ENCODE peak calls at places on chromosomes 5 and 9, in six cellular contexts. W is NCI-H460; K is epithelial cell of esophagus; N is CD8-positive, alpha-beta T cell; G is GM13976; X is iPS DF 19.7. F is an unnamed sample.

GRCh38 chr9:126000731-126001580 is 253.8 kb downstream of the PBX3 start:
- DNase-seq in W (no peak), K (no peak), N (no peak), G (no peak), X (no peak), F (no peak)

GRCh38 chr5:161544350-161544765 is 2.2 kb downstream of the GABRB2 start:
- DNase-seq in W (peak; percentile 36), K (peak; percentile 47), N (no peak), G (peak; percentile 54), X (peak; percentile 42), F (peak; percentile 48)

GRCh38 chr5:171806976-171807823 is 21.6 kb downstream of the SMIM23 start:
- DNase-seq in W (no peak), K (peak; percentile 66), N (no peak), G (no peak), X (no peak), F (no peak)

GRCh38 chr9:133560311-133560710 is 25.8 kb downstream of the ADAMTSL2 start:
- DNase-seq in W (no peak), K (no peak), N (no peak), G (no peak), X (no peak), F (no peak)

GRCh38 chr9:93132287-93132927 is 1.6 kb downstream of the NINJ1 start:
- DNase-seq in W (no peak), K (peak; percentile 23), N (no peak), G (no peak), X (no peak), F (no peak)

GRCh38 chr5:38719916-38720315 is 125.9 kb upstream of the OSMR start:
- DNase-seq in W (no peak), K (peak; percentile 50), N (no peak), G (no peak), X (no peak), F (no peak)

GRCh38 chr5:88944751-88945507 is 61.9 kb upstream of the MEF2C start:
- DNase-seq in W (no peak), K (no peak), N (no peak), G (no peak), X (no peak), F (no peak)

GRCh38 chr9:17018001-17018491 is 116.8 kb upstream of the CNTLN start:
- DNase-seq in W (no peak), K (no peak), N (no peak), G (no peak), X (no peak), F (no peak)

GRCh38 chr9:90441814-90442213 is 200.8 kb downstream of the DIRAS2 start:
- DNase-seq in W (no peak), K (peak; percentile 22), N (no peak), G (no peak), X (no peak), F (no peak)

GRCh38 chr9:17936365-17936764 is 357.5 kb downstream of the SH3GL2 start:
- DNase-seq in W (no peak), K (no peak), N (no peak), G (no peak), X (no peak), F (no peak)

GRCh38 chr9:133342083-133342406 is 5.9 kb downstream of the MED22 start:
- DNase-seq in W (no peak), K (no peak), N (no peak), G (no peak), X (no peak), F (no peak)

GRCh38 chr5:148659641-148660345 is 5.5 kb upstream of the HTR4 start:
- DNase-seq in W (no peak), K (no peak), N (no peak), G (no peak), X (no peak), F (no peak)

GRCh38 chr9:70859694-70860093 is 261.7 kb downstream of the TRPM3 start:
- DNase-seq in W (no peak), K (no peak), N (no peak), G (no peak), X (no peak), F (no peak)

GRCh38 chr9:136693490-136694162 is 6.4 kb upstream of the AGPAT2 start:
- DNase-seq in W (peak; percentile 64), K (peak; percentile 91), N (no peak), G (no peak), X (no peak), F (no peak)

GRCh38 chr5:9544502-9545300 is 1.2 kb downstream of the SEMA5A start:
- DNase-seq in W (peak; percentile 72), K (peak; percentile 85), N (no peak), G (peak; percentile 79), X (no peak), F (peak; percentile 19)

GRCh38 chr5:174505621-174506020 is 218.8 kb upstream of the MSX2 start:
- DNase-seq in W (no peak), K (peak; percentile 44), N (no peak), G (no peak), X (no peak), F (no peak)

GRCh38 chr5:154465169-154465568 is 12.9 kb downstream of the HAND1 start:
- DNase-seq in W (no peak), K (peak; percentile 92), N (no peak), G (no peak), X (no peak), F (no peak)

GRCh38 chr5:136201870-136202269 is 8.9 kb upstream of the SMIM32 start:
- DNase-seq in W (no peak), K (no peak), N (peak; percentile 23), G (no peak), X (no peak), F (no peak)

GRCh38 chr5:77076961-77077820 is 9.9 kb downstream of the ZBED3 start:
- DNase-seq in W (no peak), K (peak; percentile 71), N (peak; percentile 65), G (peak; percentile 90), X (no peak), F (peak; percentile 79)

GRCh38 chr9:25678147-25678666 is at the start of gene TUSC1:
- DNase-seq in W (peak; percentile 72), K (peak; percentile 90), N (no peak), G (no peak), X (no peak), F (peak; percentile 37)

GRCh38 chr5:154740483-154740882 is 14.7 kb upstream of the LARP1 start:
- DNase-seq in W (no peak), K (no peak), N (no peak), G (no peak), X (no peak), F (no peak)

GRCh38 chr5:142754031-142754430 is 16.1 kb upstream of the ARHGAP26 start:
- DNase-seq in W (no peak), K (no peak), N (no peak), G (no peak), X (no peak), F (no peak)

GRCh38 chr5:118486647-118487046 is 501.7 kb downstream of the DTWD2 start:
- DNase-seq in W (no peak), K (no peak), N (no peak), G (no peak), X (no peak), F (no peak)

F was measured in germinal center.